ENCODE peak calls at places on chromosomes 3 and 15, in seven cellular contexts. L is bronchial epithelial cell, X is astrocyte of the cerebellum, W is body of pancreas, K is GM13977, B is endothelial cell, G is omental fat pad. N is an unnamed sample.

GRCh38 chr15:81548350-81549116 is 174.5 kb upstream of the TMC3 start:
- DNase-seq in W (no peak), K (no peak), L (peak), G (no peak), B (no peak), X (no peak), N (no peak)

GRCh38 chr3:171972965-171973364 is 66.4 kb upstream of the FNDC3B start:
- DNase-seq in X (no peak), W (peak), G (no peak), B (no peak), L (no peak), K (no peak), N (no peak)

GRCh38 chr3:142815803-142816202 is 73.1 kb downstream of the PCOLCE2 start:
- DNase-seq in W (no peak), G (no peak), K (no peak), X (no peak), B (no peak), L (no peak), N (no peak)

GRCh38 chr3:37543692-37544091 is 318.0 kb upstream of the CTDSPL start:
- DNase-seq in W (no peak), L (peak), X (no peak), B (no peak), G (no peak), K (no peak), N (no peak)

GRCh38 chr15:35195031-35195430 is 109.9 kb upstream of the NANOGP8 start:
- DNase-seq in W (no peak), K (no peak), X (no peak), L (no peak), B (no peak), G (no peak), N (no peak)

GRCh38 chr15:99925661-99926461 is 192.6 kb upstream of the LYSMD4 start:
- DNase-seq in L (peak), B (peak), G (no peak), W (peak), K (peak), X (no peak), N (no peak)

GRCh38 chr15:58741032-58741431 is 8.5 kb downstream of the ADAM10 start:
- DNase-seq in W (no peak), X (no peak), L (no peak), B (no peak), K (no peak), G (no peak), N (no peak)

GRCh38 chr15:64344651-64345262 is 11.2 kb downstream of the CSNK1G1 start:
- DNase-seq in W (no peak), B (no peak), L (peak), X (no peak), G (no peak), K (no peak), N (no peak)

GRCh38 chr3:108552267-108553159 is 36.7 kb downstream of the CIP2A start:
- DNase-seq in G (no peak), X (peak), B (peak), L (peak), K (no peak), W (no peak), N (no peak)

GRCh38 chr15:44811347-44811746 is 75.0 kb downstream of the TRIM69 start:
- DNase-seq in X (no peak), K (no peak), G (no peak), L (peak), W (no peak), B (no peak), N (no peak)

GRCh38 chr15:76024021-76024768 is 12.0 kb upstream of the NRG4 start:
- DNase-seq in X (no peak), G (no peak), L (no peak), K (no peak), B (no peak), W (peak), N (no peak)

GRCh38 chr3:176359211-176359610 is 838.1 kb downstream of the TBL1XR1 start:
- DNase-seq in X (no peak), B (no peak), L (no peak), G (no peak), K (no peak), W (no peak), N (no peak)
- TF ChIP-seq CTCF in X (peak), B (no peak), L (no peak), G (no peak), K (no peak), W (no peak), N (no peak)

DNA sequence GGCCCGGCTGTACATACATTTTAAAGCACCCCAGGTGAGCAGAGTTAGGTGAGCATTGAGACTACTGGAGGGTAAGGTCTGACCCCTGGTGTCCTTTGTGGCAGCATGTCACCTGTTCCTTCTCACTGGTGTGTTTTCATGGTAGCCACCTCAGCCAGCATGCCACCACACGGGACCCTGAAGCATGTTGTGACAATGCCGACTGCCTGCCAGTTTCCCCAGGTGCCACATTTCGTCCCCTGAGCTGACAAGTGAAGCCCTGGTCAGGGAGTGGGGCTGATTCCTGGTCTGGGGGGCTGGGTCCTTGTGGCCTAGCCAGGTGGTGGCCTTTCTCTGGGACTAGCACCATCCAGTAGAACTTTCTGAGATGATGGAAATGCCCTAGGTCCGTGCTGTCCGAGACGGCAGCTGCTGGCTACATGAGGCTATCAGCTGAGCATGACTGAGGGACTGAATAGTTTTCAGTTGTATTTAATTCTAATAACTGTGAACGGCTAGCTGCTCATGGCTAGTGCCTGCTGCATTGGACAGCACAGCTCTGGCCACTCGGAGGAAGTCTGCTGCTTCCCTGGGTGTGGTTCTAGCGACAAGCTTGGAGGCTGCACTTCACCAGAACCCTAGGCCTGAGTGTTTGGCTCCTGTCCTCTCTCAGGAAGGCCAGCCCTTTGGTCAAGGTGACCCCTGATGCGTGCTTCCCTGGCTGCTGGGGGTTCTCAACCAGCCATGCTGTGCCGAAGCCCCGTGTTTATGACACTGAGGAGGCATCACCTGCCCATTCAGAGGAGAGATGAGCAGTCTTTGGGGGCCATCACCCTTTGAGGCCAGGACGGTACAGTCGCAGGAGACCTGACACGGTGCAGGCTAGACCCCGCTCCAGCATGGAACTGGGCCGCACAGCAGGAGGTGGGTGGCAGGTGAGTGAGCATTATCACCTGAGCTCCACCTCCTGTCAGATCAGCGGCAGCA is 3.9 kb downstream of the C3orf22 start:
- DNase-seq in G (peak), W (no peak), X (no peak), K (no peak), L (no peak), B (no peak), N (no peak)
- TF ChIP-seq CTCF in G (no peak), W (no peak), X (no peak), K (no peak), L (no peak), B (no peak), N (no peak)

DNA sequence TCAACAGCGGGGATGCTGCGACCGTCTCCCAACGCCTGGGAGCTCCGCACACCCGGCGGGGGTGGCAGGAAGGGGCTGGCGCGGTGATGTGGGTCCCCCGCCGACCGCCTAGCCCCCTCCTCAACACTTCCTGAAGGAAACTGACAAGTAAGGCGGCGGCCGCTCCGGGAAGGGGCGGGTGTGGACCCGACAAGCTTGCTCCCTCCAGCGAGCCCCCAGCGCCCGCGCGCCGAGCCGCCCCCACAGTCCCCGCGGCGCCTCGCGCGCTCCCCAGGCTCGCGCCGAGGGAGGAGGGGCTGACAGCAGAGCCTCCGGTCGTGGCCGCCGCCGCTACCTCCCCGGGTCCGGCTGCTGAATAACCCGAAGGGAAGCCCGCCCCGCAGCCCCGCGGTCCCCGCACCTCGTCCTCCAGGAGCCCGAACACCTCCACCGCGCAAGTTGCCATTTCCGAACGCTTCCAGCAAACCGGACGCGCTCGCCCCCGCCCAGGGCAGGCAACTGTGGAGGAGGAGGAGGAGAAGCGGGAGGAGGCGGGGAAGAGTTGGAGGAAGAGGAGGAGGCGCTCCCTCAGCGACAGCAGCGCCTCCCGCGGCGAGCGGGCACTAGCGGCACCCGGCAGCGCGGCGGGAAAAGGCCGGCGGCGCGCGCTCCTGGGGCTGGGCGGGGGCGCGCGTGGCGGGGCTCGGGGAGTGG is at the start of gene NEDD4:
- DNase-seq in X (peak), W (peak), K (peak), L (peak), B (peak), G (peak), N (peak)
- TF ChIP-seq CTCF in X (peak), W (peak), K (peak), L (peak), B (peak), G (no peak), N (peak)

DNA sequence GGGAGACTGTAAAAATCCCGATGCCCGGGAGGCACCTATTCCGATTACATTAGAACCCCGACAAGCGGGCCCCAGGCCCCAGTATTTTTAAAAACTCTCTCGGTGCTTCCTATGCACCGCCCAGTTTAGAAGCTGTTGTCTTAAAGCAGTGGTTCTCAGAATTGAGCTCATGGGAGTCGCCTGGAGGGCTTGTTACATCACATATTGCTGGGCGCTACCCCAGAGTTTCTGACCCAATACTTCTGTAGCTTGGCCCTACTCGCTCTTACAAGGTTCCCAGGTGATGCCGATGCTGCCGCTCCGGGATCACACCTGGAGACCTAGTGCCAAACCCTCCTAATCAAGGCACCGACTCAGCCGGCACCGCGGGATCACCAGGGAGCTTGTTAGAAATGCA is 35.2 kb downstream of the CPN2 start:
- DNase-seq in X (no peak), K (no peak), W (no peak), L (no peak), B (no peak), G (no peak), N (no peak)
- TF ChIP-seq CTCF in X (no peak), K (no peak), W (no peak), L (no peak), B (peak), G (no peak), N (no peak)

GRCh38 chr15:86538141-86538540 is 458.5 kb downstream of the AGBL1 start:
- DNase-seq in X (no peak), L (peak), K (no peak), W (no peak), G (no peak), B (no peak), N (no peak)

GRCh38 chr15:86540840-86541467 is 461.3 kb downstream of the AGBL1 start:
- DNase-seq in K (no peak), B (no peak), L (peak), G (no peak), X (no peak), W (no peak), N (no peak)

DNA sequence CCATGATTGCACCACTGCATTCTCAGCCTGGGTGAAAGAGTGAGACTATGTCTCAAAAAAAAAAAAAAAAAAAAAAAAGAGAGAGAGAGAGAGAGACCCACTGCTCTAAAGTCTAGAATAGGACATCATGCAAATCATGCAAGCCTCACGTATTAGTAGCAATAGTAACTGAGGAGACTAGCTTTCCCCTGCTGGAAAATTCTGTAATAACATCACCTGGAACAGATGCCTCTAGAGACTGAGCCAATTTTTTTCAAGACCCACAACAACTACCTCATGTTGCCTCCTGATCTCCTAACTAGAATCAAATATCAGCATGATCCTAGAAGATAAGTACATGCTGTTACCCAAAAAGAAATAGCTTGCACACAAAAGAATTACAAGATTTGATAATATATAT is 461.9 kb downstream of the AGBL1 start:
- DNase-seq in G (no peak), K (no peak), W (no peak), B (no peak), L (no peak), X (no peak), N (no peak)
- TF ChIP-seq CTCF in G (no peak), K (no peak), W (no peak), B (no peak), L (no peak), X (no peak), N (no peak)

GRCh38 chr3:167901087-167901486 is 165.6 kb downstream of the SERPINI1 start:
- DNase-seq in L (no peak), K (no peak), B (no peak), X (no peak), G (no peak), W (no peak), N (no peak)
- TF ChIP-seq CTCF in L (no peak), K (no peak), B (no peak), X (no peak), G (no peak), W (no peak), N (no peak)

GRCh38 chr3:169579086-169579485 is 84.4 kb downstream of the MECOM start:
- DNase-seq in W (no peak), G (no peak), B (no peak), L (no peak), X (no peak), K (no peak), N (no peak)
- TF ChIP-seq CTCF in W (no peak), G (no peak), B (no peak), L (no peak), X (no peak), K (no peak), N (no peak)

GRCh38 chr3:196225086-196225485 is 8.8 kb downstream of the SLC51A start:
- DNase-seq in X (no peak), G (no peak), K (no peak), L (no peak), W (no peak), B (no peak), N (no peak)

GRCh38 chr3:196227086-196227485 is 10.8 kb downstream of the SLC51A start:
- DNase-seq in L (no peak), G (no peak), W (no peak), K (no peak), X (no peak), B (no peak), N (no peak)

GRCh38 chr3:196225763-196226364 is 9.5 kb downstream of the SLC51A start:
- DNase-seq in X (no peak), K (no peak), W (no peak), L (no peak), G (no peak), B (no peak), N (no peak)

GRCh38 chr3:196232154-196232881 is 16.0 kb downstream of the SLC51A start:
- DNase-seq in G (no peak), L (no peak), W (no peak), B (no peak), X (no peak), K (peak), N (no peak)

GRCh38 chr3:196227629-196228493 is 11.5 kb downstream of the SLC51A start:
- DNase-seq in B (no peak), L (no peak), K (no peak), X (no peak), G (no peak), W (peak), N (no peak)
- TF ChIP-seq CTCF in B (no peak), L (no peak), K (no peak), X (no peak), G (no peak), W (no peak), N (no peak)

DNA sequence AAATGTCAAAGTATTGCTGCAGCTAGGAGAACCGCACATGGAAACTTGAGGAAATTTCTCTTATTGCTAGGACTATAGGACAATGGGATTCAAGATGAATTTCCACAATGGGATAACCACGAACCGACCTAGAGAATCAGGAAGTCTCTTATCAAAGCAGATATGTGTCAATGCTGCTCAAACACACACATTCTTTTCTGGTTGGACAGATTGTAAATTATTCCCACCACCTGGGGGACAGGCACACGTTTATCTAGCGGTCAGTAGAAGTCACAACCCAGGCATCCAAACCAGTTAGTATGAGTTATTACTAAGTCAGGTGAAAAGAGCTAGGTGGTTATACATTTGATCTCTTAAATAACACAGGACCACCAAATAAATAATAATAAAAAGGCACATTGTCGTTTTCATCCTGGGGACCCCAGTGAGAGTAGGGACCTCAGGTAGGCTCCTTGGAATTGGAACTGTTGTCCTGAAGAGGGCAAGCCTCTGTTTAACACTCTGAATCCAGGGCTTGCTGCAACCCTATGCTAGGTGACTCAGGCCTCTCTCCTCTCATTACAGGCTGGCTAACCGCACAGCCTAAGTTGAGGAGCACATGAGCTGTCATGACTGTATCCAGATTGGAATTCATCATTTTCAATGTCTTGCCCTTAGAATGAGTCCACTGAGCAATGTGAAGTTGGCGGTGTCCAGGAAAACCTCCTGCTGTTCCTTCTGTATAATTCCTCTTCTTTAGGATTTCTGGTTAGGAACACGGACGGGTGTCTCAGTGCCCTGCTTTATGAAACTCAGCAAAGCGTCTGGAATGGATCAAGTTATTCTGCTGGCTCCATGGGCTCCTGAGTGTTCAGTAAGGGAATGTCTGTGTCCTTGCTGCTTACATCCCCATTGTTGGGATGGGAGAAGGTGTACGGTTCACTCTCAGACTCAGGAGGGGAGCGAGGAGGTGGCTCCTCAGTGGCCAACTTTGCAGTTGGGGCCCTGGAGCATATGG is 59.0 kb downstream of the CLEC3B start:
- DNase-seq in B (no peak), L (peak), X (peak), G (no peak), W (no peak), K (no peak), N (no peak)
- TF ChIP-seq CTCF in B (no peak), L (no peak), X (no peak), G (no peak), W (no peak), K (no peak), N (no peak)

GRCh38 chr3:54188176-54188791 is 65.9 kb downstream of the CACNA2D3 start:
- DNase-seq in G (no peak), L (peak), X (peak), K (peak), W (peak), B (peak), N (no peak)

GRCh38 chr3:54196330-54196975 is 74.1 kb downstream of the CACNA2D3 start:
- DNase-seq in K (no peak), W (no peak), G (no peak), X (no peak), L (no peak), B (no peak), N (no peak)

GRCh38 chr3:54191997-54192396 is 69.6 kb downstream of the CACNA2D3 start:
- DNase-seq in B (no peak), K (no peak), W (no peak), L (no peak), X (no peak), G (no peak), N (no peak)

GRCh38 chr3:54193093-54193492 is 70.7 kb downstream of the CACNA2D3 start:
- DNase-seq in L (no peak), W (no peak), G (no peak), B (no peak), X (no peak), K (no peak), N (no peak)

GRCh38 chr3:54191220-54191619 is 68.9 kb downstream of the CACNA2D3 start:
- DNase-seq in X (no peak), W (no peak), K (no peak), G (no peak), L (no peak), B (no peak), N (no peak)
- TF ChIP-seq CTCF in X (no peak), W (no peak), K (no peak), G (no peak), L (no peak), B (no peak), N (no peak)

N was measured in D721Med.